ENCODE peak calls at places on chromosome 7, in ten cellular contexts. X, S, A, H, P, C, R, J, Q and L are unnamed samples.

GRCh38 chr7:113796557-113796956 is 122.3 kb downstream of the PPP1R3A start:
- DNase-seq in X (no peak), S (peak; percentile 74), A (no peak), H (no peak), P (no peak), C (no peak), R (no peak), J (no peak), Q (no peak), L (no peak)

GRCh38 chr7:120924837-120925236 is 25.7 kb upstream of the ING3 start:
- DNase-seq in X (no peak), S (no peak), A (no peak), H (no peak), P (no peak), C (no peak), R (no peak), J (no peak), Q (no peak), L (no peak)

GRCh38 chr7:98374285-98374680 is 26.6 kb downstream of the BAIAP2L1 start:
- DNase-seq in X (no peak), S (no peak), A (no peak), H (no peak), P (no peak), C (no peak), R (no peak), J (no peak), Q (no peak), L (no peak)

GRCh38 chr7:135774284-135774683 is 25.7 kb upstream of the FAM180A start:
- DNase-seq in X (peak; percentile 46), S (peak; percentile 52), A (no peak), H (peak; percentile 38), P (no peak), C (no peak), R (no peak), J (no peak), Q (peak; percentile 68), L (peak; percentile 63)

GRCh38 chr7:149369497-149369896 is 91.4 kb downstream of the ZNF777 start:
- DNase-seq in X (no peak), S (no peak), A (no peak), H (no peak), P (no peak), C (no peak), R (no peak), J (no peak), Q (peak; percentile 58), L (peak; percentile 18)

GRCh38 chr7:26376208-26376917 is 84.7 kb downstream of the SNX10 start:
- DNase-seq in X (no peak), S (no peak), A (peak; percentile 32), H (peak; percentile 30), P (peak; percentile 69), C (no peak), R (peak; percentile 18), J (peak; percentile 77), Q (no peak), L (peak; percentile 63)

GRCh38 chr7:125814030-125814535 is 884.5 kb upstream of the POT1 start:
- DNase-seq in X (no peak), S (no peak), A (no peak), H (no peak), P (no peak), C (no peak), R (no peak), J (no peak), Q (no peak), L (no peak)

GRCh38 chr7:142438235-142438922 is 180.5 kb upstream of the PRSS58 start:
- DNase-seq in X (no peak), S (peak; percentile 63), A (no peak), H (no peak), P (peak; percentile 38), C (no peak), R (peak; percentile 6), J (no peak), Q (no peak), L (peak; percentile 34)

GRCh38 chr7:142874409-142874808 is 11.1 kb downstream of the TRPV6 start:
- DNase-seq in X (no peak), S (no peak), A (no peak), H (no peak), P (no peak), C (no peak), R (no peak), J (peak; percentile 35), Q (no peak), L (no peak)

GRCh38 chr7:73626814-73627213 is 2.5 kb upstream of the MLXIPL start:
- DNase-seq in X (no peak), S (peak; percentile 35), A (no peak), H (no peak), P (no peak), C (no peak), R (no peak), J (no peak), Q (no peak), L (no peak)

GRCh38 chr7:37491919-37492694 is 43.4 kb upstream of the ELMO1 start:
- DNase-seq in X (no peak), S (no peak), A (no peak), H (no peak), P (no peak), C (no peak), R (no peak), J (no peak), Q (no peak), L (peak; percentile 56)

GRCh38 chr7:111647881-111648280 is 85.6 kb upstream of the IMMP2L start:
- DNase-seq in X (no peak), S (no peak), A (no peak), H (no peak), P (no peak), C (no peak), R (no peak), J (no peak), Q (no peak), L (no peak)

GRCh38 chr7:112067205-112067604 is 139.0 kb downstream of the DOCK4 start:
- DNase-seq in X (no peak), S (no peak), A (no peak), H (no peak), P (no peak), C (no peak), R (no peak), J (no peak), Q (no peak), L (no peak)

GRCh38 chr7:140641532-140642191 is 1.0 kb upstream of the DENND2A start:
- DNase-seq in X (no peak), S (no peak), A (no peak), H (no peak), P (no peak), C (no peak), R (no peak), J (peak; percentile 43), Q (no peak), L (no peak)

GRCh38 chr7:74372060-74372408 is 81.7 kb upstream of the GTF2IRD1 start:
- DNase-seq in X (no peak), S (no peak), A (no peak), H (no peak), P (no peak), C (no peak), R (no peak), J (no peak), Q (no peak), L (no peak)

GRCh38 chr7:44824894-44825526 is 22.9 kb downstream of the H2AZ2 start:
- DNase-seq in X (no peak), S (peak; percentile 37), A (no peak), H (no peak), P (no peak), C (no peak), R (no peak), J (no peak), Q (no peak), L (no peak)

GRCh38 chr7:159328096-159328495 is 183.4 kb upstream of the VIPR2 start:
- DNase-seq in X (no peak), S (no peak), A (no peak), H (no peak), P (no peak), C (no peak), R (no peak), J (no peak), Q (no peak), L (no peak)
- H3K9me3 ChIP-seq in X (peaks cover 8% of the 10 kb centered on the region), S (no peaks in the 10 kb centered on the region), A (peaks cover 12% of the 10 kb centered on the region), H (no peaks in the 10 kb centered on the region), P (peaks cover 27% of the 10 kb centered on the region), C (peaks cover 16% of the 10 kb centered on the region), R (peaks cover 13% of the 10 kb centered on the region), J (peaks cover 1% of the 10 kb centered on the region), Q (no peaks in the 10 kb centered on the region), L (peaks cover 10% of the 10 kb centered on the region)

GRCh38 chr7:99539213-99539811 is 12.6 kb downstream of the FAM200A start:
- DNase-seq in X (no peak), S (no peak), A (no peak), H (no peak), P (no peak), C (no peak), R (no peak), J (no peak), Q (no peak), L (no peak)
- H3K9me3 ChIP-seq in X (peaks cover 15% of the 10 kb centered on the region), S (peaks cover 4% of the 10 kb centered on the region), A (peaks cover 5% of the 10 kb centered on the region), H (peaks cover 4% of the 10 kb centered on the region), P (peaks cover 47% of the 10 kb centered on the region), C (peaks cover 25% of the 10 kb centered on the region), R (peaks cover 4% of the 10 kb centered on the region), J (peaks cover 2% of the 10 kb centered on the region), Q (no peaks in the 10 kb centered on the region), L (no peaks in the 10 kb centered on the region)

GRCh38 chr7:109308816-109309215 is 739.1 kb downstream of the DNAJB9 start:
- DNase-seq in X (no peak), S (no peak), A (no peak), H (no peak), P (no peak), C (no peak), R (no peak), J (no peak), Q (no peak), L (no peak)
- H3K9me3 ChIP-seq in X (no peaks in the 10 kb centered on the region), S (no peaks in the 10 kb centered on the region), A (no peaks in the 10 kb centered on the region), H (peaks cover 5% of the 10 kb centered on the region), P (peaks cover 44% of the 10 kb centered on the region), C (peaks cover 12% of the 10 kb centered on the region), R (no peaks in the 10 kb centered on the region), J (peaks cover 1% of the 10 kb centered on the region), Q (no peaks in the 10 kb centered on the region), L (no peaks in the 10 kb centered on the region)

DNA sequence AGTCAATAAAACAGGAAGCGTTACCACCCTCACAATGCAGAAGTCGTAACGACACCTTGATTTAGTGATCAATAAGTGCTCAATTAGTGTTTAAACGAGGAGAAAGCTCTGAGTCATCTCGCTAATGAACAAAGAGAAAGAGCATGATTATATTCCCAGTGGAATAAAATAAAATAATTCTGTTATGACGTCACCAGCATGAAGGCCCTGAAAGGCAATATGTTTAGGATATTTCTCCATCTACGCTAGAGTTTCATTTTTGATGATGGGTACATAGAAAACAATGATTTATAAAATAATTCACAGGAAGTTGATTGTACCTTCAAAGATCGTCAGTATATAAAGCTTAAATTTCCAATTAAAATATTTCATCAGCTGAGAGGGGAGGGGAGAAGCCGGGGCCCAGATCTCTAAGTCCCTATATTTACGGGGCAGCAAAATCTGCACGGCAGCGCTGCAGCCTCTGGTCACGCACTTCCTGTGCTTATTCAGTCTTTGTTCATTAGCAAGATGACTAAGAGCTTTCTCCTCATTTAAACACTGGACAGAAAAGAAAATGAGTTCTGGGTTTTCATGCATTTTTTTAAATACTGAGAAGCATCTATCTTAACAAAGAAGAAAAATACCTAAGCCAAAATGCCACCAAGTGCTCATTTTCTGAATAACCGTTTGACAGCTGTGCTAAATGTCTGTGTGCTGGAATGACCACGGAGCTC is 400.4 kb downstream of the PTPRN2 start:
- DNase-seq in X (no peak), S (no peak), A (no peak), H (no peak), P (no peak), C (no peak), R (no peak), J (no peak), Q (no peak), L (no peak)
- H3K9me3 ChIP-seq in X (no peaks in the 10 kb centered on the region), S (no peaks in the 10 kb centered on the region), A (no peaks in the 10 kb centered on the region), H (no peaks in the 10 kb centered on the region), P (no peaks in the 10 kb centered on the region), C (no peaks in the 10 kb centered on the region), R (no peaks in the 10 kb centered on the region), J (peaks cover 1% of the 10 kb centered on the region), Q (no peaks in the 10 kb centered on the region), L (no peaks in the 10 kb centered on the region)